ENCODE peak calls at places on chromosome 14, in four cellular contexts. N, Z, S and E are unnamed samples.

GRCh38 chr14:91245029-91245428 is 525 bp upstream of the GPR68 start:
- DNase-seq in Z (no peak), S (no peak), N (no peak), E (no peak)

GRCh38 chr14:44873536-44873935 is 88.2 kb downstream of the KLHL28 start:
- DNase-seq in S (no peak), N (no peak), Z (no peak), E (no peak)

GRCh38 chr14:37791384-37792036 is 196.1 kb downstream of the TTC6 start:
- DNase-seq in S (no peak), Z (no peak), N (no peak), E (no peak)

GRCh38 chr14:50038398-50039119 is 77.8 kb downstream of the VCPKMT start:
- DNase-seq in Z (peak), S (peak), N (peak), E (peak)

GRCh38 chr14:38611928-38612327 is 356.0 kb upstream of the CLEC14A start:
- DNase-seq in N (no peak), S (no peak), Z (no peak), E (no peak)

GRCh38 chr14:101408077-101408831 is 153.0 kb upstream of the DIO3 start:
- DNase-seq in S (peak), Z (no peak), N (no peak), E (peak)

GRCh38 chr14:85527006-85527405 is 2.9 kb upstream of the FLRT2 start:
- DNase-seq in Z (no peak), N (no peak), S (peak), E (peak)

GRCh38 chr14:65492277-65492676 is 79.7 kb downstream of the FUT8 start:
- DNase-seq in S (no peak), Z (no peak), N (no peak), E (no peak)

GRCh38 chr14:54771411-54772027 is 131.1 kb downstream of the GCH1 start:
- DNase-seq in N (no peak), S (no peak), Z (no peak), E (no peak)

GRCh38 chr14:95359974-95360826 is 40.5 kb upstream of the CLMN start:
- DNase-seq in N (no peak), Z (peak), S (no peak), E (no peak)

GRCh38 chr14:100649173-100649519 is 61.9 kb upstream of the BEGAIN start:
- DNase-seq in S (peak), Z (no peak), N (no peak), E (peak)

GRCh38 chr14:101620039-101620788 is 58.9 kb downstream of the DIO3 start:
- DNase-seq in Z (peak), N (no peak), S (no peak), E (no peak)

GRCh38 chr14:100341301-100342031 is 18.3 kb downstream of the SLC25A47 start:
- DNase-seq in Z (peak), S (peak), N (peak), E (peak)

GRCh38 chr14:32372154-32372553 is 43.1 kb downstream of the AKAP6 start:
- DNase-seq in Z (no peak), N (no peak), S (peak), E (peak)

GRCh38 chr14:68789798-68790655 is 2.8 kb downstream of the ZFP36L1 start:
- DNase-seq in N (no peak), Z (no peak), S (peak), E (no peak)

GRCh38 chr14:68945585-68946289 is 33.4 kb downstream of the ACTN1 start:
- DNase-seq in S (no peak), N (no peak), Z (no peak), E (no peak)

GRCh38 chr14:92254786-92255185 is 68.2 kb upstream of the SLC24A4 start:
- DNase-seq in S (peak), N (no peak), Z (no peak), E (peak)

GRCh38 chr14:45251912-45252311 is 1.1 kb downstream of the MIS18BP1 start:
- DNase-seq in N (peak), S (peak), Z (peak), E (peak)

GRCh38 chr14:20472566-20473206 is 3.5 kb downstream of the PNP start:
- DNase-seq in N (no peak), S (no peak), Z (no peak), E (no peak)

DNA sequence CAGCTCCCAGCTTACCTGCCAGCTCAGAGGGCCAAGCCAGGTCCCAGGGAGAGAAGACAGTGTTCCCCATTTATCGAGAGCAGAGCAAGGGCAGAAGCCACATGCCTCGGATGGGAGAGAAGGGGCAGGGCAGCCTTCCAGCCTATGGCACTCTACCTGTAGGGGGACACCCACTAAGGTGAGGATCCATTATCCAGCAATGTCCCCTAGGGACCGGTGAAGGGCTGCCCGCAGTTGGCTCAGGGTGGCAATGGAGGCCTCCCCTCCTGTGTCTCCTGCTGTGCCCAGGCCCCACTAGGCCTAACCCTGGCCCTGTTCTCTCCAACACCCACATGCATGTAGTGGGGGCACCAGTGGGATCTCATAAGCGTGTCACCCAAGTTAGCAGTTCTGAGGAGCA is 4.9 kb upstream of the ASB2 start:
- DNase-seq in Z (no peak), S (no peak), N (no peak), E (no peak)
- TF ChIP-seq CTCF in Z (no peak), S (no peak), N (no peak), E (no peak)

GRCh38 chr14:89918721-89919120 is 35.8 kb downstream of the EFCAB11 start:
- DNase-seq in N (no peak), Z (no peak), S (no peak), E (no peak)

GRCh38 chr14:89911018-89911919 is 43.3 kb downstream of the EFCAB11 start:
- DNase-seq in S (peak), Z (no peak), N (peak), E (peak)

GRCh38 chr14:89910706-89911017 is 43.9 kb downstream of the EFCAB11 start:
- DNase-seq in N (no peak), S (no peak), Z (no peak), E (no peak)

GRCh38 chr14:89912667-89913211 is 41.8 kb downstream of the EFCAB11 start:
- DNase-seq in Z (no peak), S (peak), N (no peak), E (peak)

DNA sequence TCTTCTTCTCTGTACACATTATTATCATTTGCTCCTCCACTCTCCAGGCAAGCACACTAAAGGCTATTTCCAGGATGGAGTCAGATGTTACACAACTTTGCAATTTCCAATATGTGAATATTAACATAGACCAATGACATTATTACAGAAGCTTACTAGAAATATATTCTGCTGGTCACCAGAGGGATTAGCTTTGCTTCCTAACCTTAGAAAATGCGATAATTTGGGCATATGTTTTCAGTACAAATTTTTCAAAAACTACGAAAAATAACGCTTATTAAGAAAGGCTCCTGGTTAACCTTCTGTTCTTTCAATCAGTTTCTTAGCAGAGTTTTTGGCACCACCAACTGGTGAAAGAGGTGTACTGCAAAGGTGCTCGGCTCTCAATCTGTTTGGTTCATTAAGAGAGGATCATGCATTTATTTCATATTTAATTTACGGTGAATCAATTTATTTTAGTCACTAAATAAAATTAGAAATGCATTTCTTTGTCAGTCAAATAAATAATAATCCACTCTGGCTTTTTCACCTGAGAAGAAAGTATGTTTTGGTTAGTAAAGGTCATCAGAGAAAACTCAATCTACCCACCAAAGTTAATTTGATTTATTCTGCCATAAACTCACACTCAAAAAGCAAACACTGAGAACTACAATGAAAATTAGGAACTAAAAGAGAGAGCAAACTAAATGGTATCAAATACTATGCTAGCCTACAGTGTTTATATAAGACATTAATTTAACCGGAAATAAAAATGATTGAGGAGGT is 39.2 kb downstream of the EFCAB11 start:
- DNase-seq in N (peak), Z (peak), S (peak), E (peak)
- TF ChIP-seq CTCF in N (peak), Z (peak), S (peak), E (peak)

GRCh38 chr14:106268013-106268727 is 741.8 kb downstream of the TMEM121 start:
- DNase-seq in N (peak), Z (peak), S (no peak), E (no peak)
- TF ChIP-seq CTCF in N (peak), Z (no peak), S (no peak), E (no peak)

GRCh38 chr14:104075530-104076151 is 9.9 kb upstream of the ASPG start:
- DNase-seq in S (no peak), N (no peak), Z (no peak), E (peak)
- TF ChIP-seq CTCF in S (peak), N (no peak), Z (peak), E (peak)

GRCh38 chr14:93533864-93534263 is 103.1 kb downstream of the UNC79 start:
- DNase-seq in S (no peak), N (peak), Z (peak), E (no peak)

GRCh38 chr14:93537962-93538361 is 107.2 kb downstream of the UNC79 start:
- DNase-seq in S (no peak), Z (no peak), N (no peak), E (no peak)

GRCh38 chr14:93538411-93538810 is 107.7 kb downstream of the UNC79 start:
- DNase-seq in N (peak), Z (no peak), S (no peak), E (peak)

GRCh38 chr14:93540235-93540634 is 109.5 kb downstream of the UNC79 start:
- DNase-seq in Z (no peak), N (no peak), S (no peak), E (no peak)

GRCh38 chr14:93536945-93537344 is 106.2 kb downstream of the UNC79 start:
- DNase-seq in Z (no peak), S (no peak), N (peak), E (peak)
- TF ChIP-seq CTCF in Z (peak), S (no peak), N (peak), E (peak)

DNA sequence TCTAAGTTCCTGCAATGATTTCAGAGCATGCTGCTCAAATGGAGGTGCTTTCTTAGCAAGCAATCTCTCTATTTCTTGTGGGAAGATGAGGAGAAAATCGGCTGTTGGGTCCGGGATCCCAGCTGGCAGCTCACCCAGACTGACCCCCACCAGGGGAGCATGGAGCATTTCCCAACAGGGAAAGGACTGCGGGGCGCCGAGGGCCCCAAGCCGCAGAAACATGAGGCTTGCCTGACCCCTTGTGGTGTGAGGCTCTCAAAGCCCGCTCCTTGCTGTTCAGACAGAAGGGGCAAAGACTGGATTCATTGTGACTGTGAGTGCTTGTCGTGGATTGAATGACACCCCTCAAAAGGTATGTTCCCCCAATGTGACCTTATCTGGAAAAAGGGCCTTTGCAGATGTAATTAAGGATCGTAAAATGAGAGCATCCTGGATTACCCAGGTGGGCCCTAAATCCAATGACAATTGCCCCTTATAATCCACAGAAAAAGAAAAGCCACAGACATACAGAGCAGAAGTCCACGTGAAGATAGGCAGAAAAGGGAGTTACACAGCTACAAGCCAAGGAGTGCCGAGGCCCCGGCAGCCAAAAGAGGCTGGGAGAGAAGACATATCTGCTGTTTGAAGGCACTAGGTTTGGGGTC is 116.3 kb upstream of the VASH1 start:
- DNase-seq in Z (peak), S (peak), N (peak), E (peak)
- TF ChIP-seq CTCF in Z (peak), S (peak), N (peak), E (peak)

GRCh38 chr14:77151245-77151644 is 9.7 kb upstream of the ZDHHC22 start:
- DNase-seq in N (no peak), S (no peak), Z (no peak), E (peak)
- TF ChIP-seq CTCF in N (peak), S (peak), Z (peak), E (peak)

GRCh38 chr14:33676135-33676566 is 274.7 kb downstream of the EGLN3 start:
- DNase-seq in S (peak), N (peak), Z (no peak), E (peak)
- TF ChIP-seq CTCF in S (peak), N (no peak), Z (no peak), E (peak)

GRCh38 chr14:23358042-23358441 is 5.4 kb upstream of the SLC22A17 start:
- DNase-seq in N (no peak), Z (no peak), S (no peak), E (no peak)
- TF ChIP-seq CTCF in N (no peak), Z (no peak), S (no peak), E (no peak)

GRCh38 chr14:62301076-62301475 is 538.9 kb downstream of the SNAPC1 start:
- DNase-seq in S (peak), Z (no peak), N (no peak), E (no peak)
- TF ChIP-seq CTCF in S (no peak), Z (no peak), N (no peak), E (no peak)